ENCODE peak calls at places on chromosome 16, in eight cellular contexts. A, N, K, H, C, M, S and E are unnamed samples.

GRCh38 chr16:66603537-66604375 is 748 bp upstream of the CMTM3 start:
- DNase-seq in A (peak), N (peak), K (peak), H (peak), C (no peak), M (peak), S (peak), E (no peak)

GRCh38 chr16:49621240-49622083 is 234.4 kb downstream of the ZNF423 start:
- DNase-seq in A (no peak), N (no peak), K (no peak), H (peak), C (no peak), M (no peak), S (peak), E (peak)

GRCh38 chr16:73382921-73383594 is 335.1 kb upstream of the ZFHX3 start:
- DNase-seq in A (no peak), N (no peak), K (no peak), H (no peak), C (no peak), M (no peak), S (no peak), E (no peak)

GRCh38 chr16:1777375-1778199 is 4.7 kb upstream of the MRPS34 start:
- DNase-seq in A (no peak), N (peak), K (no peak), H (no peak), C (no peak), M (no peak), S (no peak), E (no peak)

GRCh38 chr16:66477028-66477515 is 50.0 kb downstream of the BEAN1 start:
- DNase-seq in A (no peak), N (no peak), K (no peak), H (no peak), C (no peak), M (no peak), S (no peak), E (no peak)

GRCh38 chr16:70695351-70696070 is 9.7 kb upstream of the MTSS2 start:
- DNase-seq in A (peak), N (peak), K (peak), H (no peak), C (no peak), M (no peak), S (no peak), E (peak)

GRCh38 chr16:11090947-11091785 is 146.8 kb downstream of the CLEC16A start:
- DNase-seq in A (no peak), N (no peak), K (no peak), H (no peak), C (no peak), M (no peak), S (no peak), E (no peak)

GRCh38 chr16:20956319-20956718 is 55.7 kb downstream of the LYRM1 start:
- DNase-seq in A (no peak), N (no peak), K (no peak), H (no peak), C (no peak), M (no peak), S (no peak), E (no peak)

GRCh38 chr16:10616744-10617640 is 36.6 kb upstream of the EMP2 start:
- DNase-seq in A (peak), N (peak), K (peak), H (peak), C (peak), M (peak), S (peak), E (peak)

GRCh38 chr16:85398050-85398451 is 215.1 kb upstream of the GSE1 start:
- DNase-seq in A (no peak), N (no peak), K (no peak), H (peak), C (no peak), M (peak), S (no peak), E (no peak)

GRCh38 chr16:23424292-23424958 is 28.6 kb downstream of the COG7 start:
- DNase-seq in A (no peak), N (no peak), K (peak), H (peak), C (peak), M (peak), S (no peak), E (no peak)

GRCh38 chr16:177394-177822 is 928 bp downstream of the HBA1 start:
- DNase-seq in A (no peak), N (peak), K (no peak), H (no peak), C (no peak), M (no peak), S (no peak), E (no peak)

GRCh38 chr16:180101-180920 is at the start of gene HBQ1:
- DNase-seq in A (no peak), N (no peak), K (peak), H (no peak), C (no peak), M (peak), S (no peak), E (no peak)

GRCh38 chr16:175145-175949 is 1.1 kb upstream of the HBA1 start:
- DNase-seq in A (no peak), N (no peak), K (no peak), H (no peak), C (no peak), M (no peak), S (no peak), E (no peak)

GRCh38 chr16:179431-179830 is 828 bp upstream of the HBQ1 start:
- DNase-seq in A (no peak), N (no peak), K (no peak), H (no peak), C (no peak), M (no peak), S (no peak), E (no peak)

GRCh38 chr16:177981-178676 is 1.6 kb downstream of the HBA1 start:
- DNase-seq in A (no peak), N (no peak), K (no peak), H (no peak), C (no peak), M (no peak), S (no peak), E (no peak)
- TF ChIP-seq POLR2A in A (no peak), N (no peak), K (no peak), H (no peak), C (no peak), M (no peak), S (no peak), E (no peak)

DNA sequence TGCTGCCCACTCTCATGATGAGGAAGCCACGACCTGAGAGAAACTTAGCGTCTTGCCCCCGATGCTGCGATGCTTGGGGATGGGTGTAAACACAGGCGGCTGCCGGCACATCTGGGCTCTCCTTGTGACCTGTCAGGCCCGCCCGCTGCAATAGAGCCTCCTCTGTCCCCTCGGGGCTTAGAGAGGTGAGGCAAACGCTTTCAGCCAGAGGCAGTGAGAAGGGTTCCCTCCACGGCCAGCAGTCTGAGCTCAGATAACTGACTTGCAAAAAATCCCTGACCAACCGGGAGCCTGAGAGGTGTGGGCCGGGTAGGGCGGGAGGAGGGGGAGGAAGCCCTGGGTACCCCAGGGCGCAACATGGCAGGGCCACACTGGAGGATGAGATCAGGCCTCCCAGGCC is 260.6 kb downstream of the C16orf95 start:
- DNase-seq in A (no peak), N (no peak), K (no peak), H (peak), C (no peak), M (no peak), S (no peak), E (no peak)
- H3K27ac ChIP-seq in A (no peak), N (no peak), K (no peak), H (no peak), C (no peak), M (no peak), S (no peak), E (no peak)

DNA sequence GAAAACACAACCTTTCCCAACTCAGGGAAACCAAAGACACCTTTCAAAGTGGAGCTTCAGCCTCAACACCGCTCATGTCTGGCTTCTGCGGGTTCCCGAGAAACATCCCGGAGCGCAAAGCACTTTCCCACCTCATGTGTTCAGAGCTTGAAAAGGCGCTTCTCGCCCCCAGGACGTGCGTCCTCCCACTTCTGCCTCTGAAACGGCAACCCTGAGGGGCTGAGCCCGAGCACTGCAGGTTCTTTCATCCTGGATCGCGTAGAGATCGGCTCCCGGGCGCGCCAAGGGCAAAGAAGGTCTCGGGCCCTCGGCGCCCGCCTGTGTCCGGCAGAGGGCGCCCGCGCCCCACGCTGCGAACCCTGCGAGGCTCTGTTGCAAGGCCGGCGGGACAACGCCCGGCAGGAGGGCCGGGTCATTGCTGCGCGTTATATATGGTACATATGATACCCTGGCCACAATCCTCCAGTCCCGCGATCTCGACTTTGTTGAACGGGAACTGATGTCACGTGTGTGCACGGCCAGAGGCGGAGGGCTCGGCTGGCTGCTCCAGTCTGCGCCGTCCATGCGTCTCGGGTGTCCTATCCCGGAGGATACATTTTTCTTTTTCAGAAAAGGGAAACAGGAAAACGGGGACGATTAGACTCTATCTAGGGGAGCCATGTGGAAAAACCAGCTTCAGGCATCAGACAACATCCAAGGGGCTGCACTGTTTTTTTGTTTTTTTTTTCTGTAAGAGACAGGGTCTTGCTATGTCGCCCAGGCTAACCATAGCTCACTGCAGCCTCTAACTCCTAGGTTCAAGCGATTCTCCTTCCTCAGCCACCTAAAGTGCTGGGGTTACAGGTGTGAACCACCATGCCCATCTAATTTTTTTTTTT is 19.1 kb downstream of the COQ7 start:
- DNase-seq in A (peak), N (peak), K (peak), H (peak), C (peak), M (peak), S (peak), E (peak)
- TF ChIP-seq POLR2A in A (no peak), N (no peak), K (no peak), H (no peak), C (no peak), M (no peak), S (no peak), E (no peak)

GRCh38 chr16:80739523-80739922 is 64.9 kb downstream of the CDYL2 start:
- DNase-seq in A (no peak), N (no peak), K (no peak), H (no peak), C (no peak), M (no peak), S (no peak), E (no peak)
- H3K27ac ChIP-seq in A (no peak), N (no peak), K (no peak), H (no peak), C (no peak), M (no peak), S (no peak), E (no peak)

GRCh38 chr16:31213877-31214704 is at the start of gene TRIM72:
- DNase-seq in A (no peak), N (no peak), K (no peak), H (no peak), C (no peak), M (no peak), S (no peak), E (no peak)
- TF ChIP-seq POLR2A in A (no peak), N (no peak), K (no peak), H (no peak), C (no peak), M (no peak), S (no peak), E (no peak)